ENCODE peak calls at places on chromosomes 6 and 20, in seven cellular contexts. Y is left colon; D is effector memory CD8-positive, alpha-beta T cell; T is naive thymus-derived CD4-positive, alpha-beta T cell; F is memory B cell; X is HCT116; H is activated naive CD8-positive, alpha-beta T cell treated with anti-CD3 and anti-CD28 coated beads, Interleukin-2, amount 10 ng/mL, durations not matched to agents 7 days and 5 days. N is an unnamed sample.

GRCh38 chr6:42393339-42393738 is 58.4 kb downstream of the TRERF1 start:
- ATAC-seq in Y (peak), X (no peak), H (no peak), T (no peak), F (no peak), D (no peak), N (no peak)

GRCh38 chr20:10777713-10778112 is 103.9 kb upstream of the JAG1 start:
- ATAC-seq in H (no peak), X (no peak), Y (no peak), T (no peak), F (no peak), D (no peak), N (no peak)

GRCh38 chr6:137316626-137317025 is 97.4 kb upstream of the IFNGR1 start:
- ATAC-seq in D (no peak), H (no peak), Y (no peak), T (no peak), F (no peak), X (no peak), N (no peak)

GRCh38 chr6:125918230-125918629 is 38.3 kb upstream of the HINT3 start:
- ATAC-seq in Y (peak), X (no peak), T (no peak), F (no peak), H (no peak), D (no peak), N (no peak)

GRCh38 chr20:47670913-47671312 is 114.4 kb downstream of the SULF2 start:
- ATAC-seq in F (no peak), Y (no peak), X (no peak), T (no peak), H (no peak), D (no peak), N (no peak)

GRCh38 chr6:73514746-73515110 is 6.1 kb downstream of the EEF1A1 start:
- ATAC-seq in F (no peak), X (peak), Y (peak), T (no peak), D (no peak), H (no peak), N (peak)

GRCh38 chr6:125393449-125393858 is 91.7 kb upstream of the HDDC2 start:
- ATAC-seq in T (no peak), F (no peak), H (peak), X (no peak), D (no peak), Y (no peak), N (no peak)

GRCh38 chr6:27908017-27908416 is 4.2 kb downstream of the OR2B2 start:
- ATAC-seq in Y (no peak), F (no peak), H (no peak), D (no peak), T (no peak), X (no peak), N (no peak)

GRCh38 chr6:45707188-45707587 is 308.5 kb downstream of the CLIC5 start:
- ATAC-seq in D (peak), T (no peak), X (no peak), F (no peak), H (no peak), Y (no peak), N (no peak)

GRCh38 chr20:38806855-38807655 is 1.6 kb downstream of the PPP1R16B start:
- ATAC-seq in D (peak), T (peak), X (no peak), F (peak), H (no peak), Y (peak), N (no peak)

GRCh38 chr20:46800405-46800804 is 91.0 kb downstream of the SLC2A10 start:
- ATAC-seq in X (no peak), F (no peak), D (no peak), H (no peak), Y (no peak), T (no peak), N (no peak)

GRCh38 chr6:39153766-39154397 is 38.9 kb upstream of the SAYSD1 start:
- ATAC-seq in Y (no peak), T (peak), F (no peak), X (no peak), D (no peak), H (peak), N (no peak)

GRCh38 chr6:155483858-155484257 is 28.2 kb upstream of the NOX3 start:
- ATAC-seq in T (no peak), D (no peak), F (no peak), H (no peak), X (no peak), Y (no peak), N (no peak)

GRCh38 chr6:107416179-107416578 is 43.2 kb downstream of the PDSS2 start:
- ATAC-seq in H (no peak), T (no peak), F (no peak), X (no peak), D (no peak), Y (peak), N (no peak)

GRCh38 chr6:145028144-145028818 is 707.0 kb downstream of the EPM2A start:
- ATAC-seq in F (no peak), X (peak), D (no peak), Y (peak), H (peak), T (peak), N (peak)

GRCh38 chr6:52087498-52087999 is at the start of gene PKHD1:
- ATAC-seq in H (no peak), T (no peak), D (no peak), Y (peak), F (no peak), X (peak), N (no peak)

GRCh38 chr6:4655196-4656025 is 120.8 kb upstream of the CDYL start:
- ATAC-seq in D (no peak), T (no peak), H (no peak), X (no peak), Y (no peak), F (no peak), N (no peak)

GRCh38 chr6:87333591-87334181 is 4.6 kb upstream of the GJB7 start:
- ATAC-seq in H (peak), T (peak), D (no peak), Y (no peak), F (no peak), X (no peak), N (no peak)

GRCh38 chr20:34967421-34967820 is 11.8 kb downstream of the MYH7B start:
- ATAC-seq in F (no peak), Y (no peak), X (no peak), T (no peak), D (no peak), H (no peak), N (no peak)

GRCh38 chr6:157055863-157056262 is 267.5 kb downstream of the TMEM242 start:
- ATAC-seq in H (no peak), T (no peak), F (no peak), X (no peak), Y (no peak), D (no peak), N (no peak)

GRCh38 chr6:158488065-158488464 is 71.8 kb upstream of the TMEM181 start:
- ATAC-seq in X (peak), F (no peak), D (no peak), T (no peak), H (no peak), Y (no peak), N (peak)

GRCh38 chr6:157718788-157719187 is 104.3 kb upstream of the SNX9 start:
- ATAC-seq in H (no peak), D (no peak), F (no peak), X (no peak), T (no peak), Y (no peak), N (no peak)

GRCh38 chr6:6975395-6976111 is 132.2 kb upstream of the RREB1 start:
- ATAC-seq in F (no peak), T (no peak), X (no peak), D (no peak), Y (no peak), H (no peak), N (no peak)

GRCh38 chr20:53943522-53944291 is 126.7 kb downstream of the BCAS1 start:
- ATAC-seq in H (peak), X (peak), T (peak), Y (no peak), F (peak), D (peak), N (no peak)

GRCh38 chr6:50198245-50198644 is 148.5 kb upstream of the DEFB112 start:
- ATAC-seq in T (no peak), Y (no peak), D (no peak), F (no peak), H (no peak), X (no peak), N (no peak)

GRCh38 chr6:35674594-35674993 is 14.1 kb downstream of the FKBP5 start:
- ATAC-seq in H (no peak), T (no peak), D (no peak), F (no peak), X (no peak), Y (no peak), N (peak)

GRCh38 chr6:52712136-52712535 is 41.2 kb downstream of the TMEM14A start:
- ATAC-seq in H (no peak), Y (no peak), X (no peak), D (no peak), T (no peak), F (no peak), N (peak)

GRCh38 chr6:10463040-10463439 is 48.2 kb upstream of the TFAP2A start:
- ATAC-seq in X (no peak), D (no peak), F (no peak), Y (no peak), T (no peak), H (no peak), N (no peak)

GRCh38 chr6:43405354-43405753 is 22.0 kb upstream of the ABCC10 start:
- ATAC-seq in F (no peak), Y (no peak), X (no peak), D (no peak), T (no peak), H (no peak), N (peak)

GRCh38 chr6:11212625-11213024 is 19.8 kb downstream of the NEDD9 start:
- ATAC-seq in D (no peak), X (no peak), T (peak), H (no peak), F (no peak), Y (no peak), N (peak)

GRCh38 chr6:109740787-109741186 is 49.7 kb downstream of the FIG4 start:
- ATAC-seq in T (peak), X (no peak), H (no peak), F (no peak), Y (no peak), D (no peak), N (no peak)

GRCh38 chr6:583639-584038 is 73.3 kb downstream of the HUS1B start:
- ATAC-seq in F (no peak), H (no peak), X (peak), Y (no peak), D (no peak), T (no peak), N (no peak)

GRCh38 chr20:3222635-3223600 is 13.6 kb downstream of the ITPA start:
- ATAC-seq in Y (peak), X (no peak), T (peak), H (peak), D (peak), F (peak), N (peak)

GRCh38 chr20:63439866-63440265 is 32.6 kb downstream of the KCNQ2 start:
- ATAC-seq in Y (no peak), X (no peak), F (no peak), T (no peak), H (no peak), D (no peak), N (no peak)

GRCh38 chr6:148306287-148306686 is 36.4 kb upstream of the SASH1 start:
- ATAC-seq in D (no peak), T (no peak), H (no peak), F (no peak), X (no peak), Y (no peak), N (no peak)

GRCh38 chr20:46084805-46085792 is 4.7 kb downstream of the NCOA5 start:
- ATAC-seq in T (no peak), D (no peak), X (no peak), Y (peak), F (no peak), H (no peak), N (no peak)

GRCh38 chr6:5782783-5783567 is 223.8 kb downstream of the NRN1 start:
- ATAC-seq in Y (peak), H (no peak), T (no peak), D (no peak), X (no peak), F (no peak), N (peak)

N was measured in esophagus mucosa.